ENCODE peak calls at places on chromosomes 2 and 18, in five cellular contexts. One of them, this sample, is unnamed.

GRCh38 chr2:43161650-43162542 is 64.5 kb downstream of the ZFP36L2 start:
- DNase-seq in neuronal stem cell: no peak
- DNase-seq in mesendoderm: no peak
- DNase-seq in mesenchymal stem cell: no peak
- DNase-seq in IMR-90: no peak
- DNase-seq in this sample: no peak

GRCh38 chr2:197309369-197310231 is 980 bp downstream of the ANKRD44 start:
- DNase-seq in neuronal stem cell: peak
- DNase-seq in mesenchymal stem cell: peak
- DNase-seq in IMR-90: no peak
- DNase-seq in mesendoderm: peak
- DNase-seq in this sample: peak

GRCh38 chr2:190829642-190830041 is 51.0 kb upstream of the GLS start:
- DNase-seq in mesenchymal stem cell: no peak
- DNase-seq in IMR-90: no peak
- DNase-seq in mesendoderm: no peak
- DNase-seq in neuronal stem cell: no peak
- DNase-seq in this sample: no peak

GRCh38 chr2:35783723-35784122 is 571.9 kb upstream of the CRIM1 start:
- DNase-seq in mesenchymal stem cell: no peak
- DNase-seq in mesendoderm: peak
- DNase-seq in neuronal stem cell: no peak
- DNase-seq in IMR-90: no peak
- DNase-seq in this sample: no peak

GRCh38 chr2:63488118-63488713 is 100.1 kb downstream of the WDPCP start:
- DNase-seq in neuronal stem cell: peak
- DNase-seq in mesenchymal stem cell: peak
- DNase-seq in IMR-90: peak
- DNase-seq in mesendoderm: peak
- DNase-seq in this sample: no peak

GRCh38 chr2:220572385-220572784 is 945.0 kb downstream of the SLC4A3 start:
- DNase-seq in mesendoderm: no peak
- DNase-seq in mesenchymal stem cell: no peak
- DNase-seq in IMR-90: peak
- DNase-seq in neuronal stem cell: no peak
- DNase-seq in this sample: no peak

GRCh38 chr18:32851936-32852335 is 79.1 kb upstream of the KLHL14 start:
- DNase-seq in IMR-90: no peak
- DNase-seq in neuronal stem cell: no peak
- DNase-seq in mesendoderm: no peak
- DNase-seq in mesenchymal stem cell: peak
- DNase-seq in this sample: no peak

GRCh38 chr18:31835528-31836138 is 75.0 kb upstream of the SLC25A52 start:
- DNase-seq in mesenchymal stem cell: no peak
- DNase-seq in mesendoderm: no peak
- DNase-seq in IMR-90: peak
- DNase-seq in neuronal stem cell: no peak
- DNase-seq in this sample: no peak

GRCh38 chr18:55920063-55920462 is 332.1 kb upstream of the TCF4 start:
- DNase-seq in mesendoderm: no peak
- DNase-seq in neuronal stem cell: no peak
- DNase-seq in IMR-90: no peak
- DNase-seq in mesenchymal stem cell: no peak
- DNase-seq in this sample: no peak

GRCh38 chr18:26722582-26722931 is 142.9 kb downstream of the AQP4 start:
- DNase-seq in mesendoderm: no peak
- DNase-seq in mesenchymal stem cell: no peak
- DNase-seq in IMR-90: no peak
- DNase-seq in neuronal stem cell: no peak
- DNase-seq in this sample: no peak

GRCh38 chr2:112251211-112251721 is 3.6 kb downstream of the ZC3H8 start:
- DNase-seq in mesenchymal stem cell: no peak
- DNase-seq in mesendoderm: no peak
- DNase-seq in IMR-90: peak
- DNase-seq in neuronal stem cell: no peak
- DNase-seq in this sample: no peak

GRCh38 chr2:240301256-240301795 is 134.1 kb upstream of the GPC1 start:
- DNase-seq in mesenchymal stem cell: no peak
- DNase-seq in IMR-90: no peak
- DNase-seq in neuronal stem cell: no peak
- DNase-seq in mesendoderm: no peak
- DNase-seq in this sample: peak

GRCh38 chr2:197884252-197884651 is 79.9 kb downstream of the PLCL1 start:
- DNase-seq in mesendoderm: no peak
- DNase-seq in mesenchymal stem cell: no peak
- DNase-seq in neuronal stem cell: no peak
- DNase-seq in IMR-90: no peak
- DNase-seq in this sample: no peak

GRCh38 chr2:167607211-167607610 is 640.2 kb downstream of the STK39 start:
- DNase-seq in neuronal stem cell: no peak
- DNase-seq in mesenchymal stem cell: no peak
- DNase-seq in IMR-90: peak
- DNase-seq in mesendoderm: peak
- DNase-seq in this sample: no peak

GRCh38 chr2:241811209-241811951 is 2.4 kb downstream of the NEU4 start:
- DNase-seq in neuronal stem cell: no peak
- DNase-seq in IMR-90: no peak
- DNase-seq in mesenchymal stem cell: no peak
- DNase-seq in mesendoderm: no peak
- DNase-seq in this sample: no peak

GRCh38 chr2:241810304-241811208 is 1.6 kb downstream of the NEU4 start:
- DNase-seq in mesenchymal stem cell: no peak
- DNase-seq in neuronal stem cell: no peak
- DNase-seq in mesendoderm: no peak
- DNase-seq in IMR-90: no peak
- DNase-seq in this sample: peak

GRCh38 chr2:241809383-241810303 is 650 bp downstream of the NEU4 start:
- DNase-seq in mesendoderm: no peak
- DNase-seq in IMR-90: no peak
- DNase-seq in neuronal stem cell: no peak
- DNase-seq in mesenchymal stem cell: no peak
- DNase-seq in this sample: no peak

GRCh38 chr2:241808051-241808450 is 942 bp upstream of the NEU4 start:
- DNase-seq in mesenchymal stem cell: no peak
- DNase-seq in IMR-90: no peak
- DNase-seq in neuronal stem cell: no peak
- DNase-seq in mesendoderm: peak
- DNase-seq in this sample: peak

GRCh38 chr2:241808701-241809382 is at the start of gene NEU4:
- DNase-seq in mesenchymal stem cell: no peak
- DNase-seq in IMR-90: no peak
- DNase-seq in mesendoderm: peak
- DNase-seq in neuronal stem cell: no peak
- DNase-seq in this sample: peak
- H2BK15ac ChIP-seq in mesenchymal stem cell: no peak
- H2BK15ac ChIP-seq in IMR-90: no peak
- H2BK15ac ChIP-seq in mesendoderm: no peak
- H2BK15ac ChIP-seq in neuronal stem cell: peak
- H2BK15ac ChIP-seq in this sample: no peak

GRCh38 chr2:238122287-238123217 is 15.9 kb upstream of the KLHL30 start:
- DNase-seq in IMR-90: no peak
- DNase-seq in mesendoderm: no peak
- DNase-seq in mesenchymal stem cell: no peak
- DNase-seq in neuronal stem cell: no peak
- DNase-seq in this sample: no peak
- H2BK15ac ChIP-seq in IMR-90: no peak
- H2BK15ac ChIP-seq in mesendoderm: no peak
- H2BK15ac ChIP-seq in mesenchymal stem cell: no peak
- H2BK15ac ChIP-seq in neuronal stem cell: peak
- H2BK15ac ChIP-seq in this sample: no peak

GRCh38 chr2:121081701-121082100 is 203.3 kb downstream of the TFCP2L1 start:
- DNase-seq in IMR-90: no peak
- DNase-seq in neuronal stem cell: no peak
- DNase-seq in mesenchymal stem cell: no peak
- DNase-seq in mesendoderm: no peak
- DNase-seq in this sample: no peak
- H2BK15ac ChIP-seq in IMR-90: no peak
- H2BK15ac ChIP-seq in neuronal stem cell: peak
- H2BK15ac ChIP-seq in mesenchymal stem cell: no peak
- H2BK15ac ChIP-seq in mesendoderm: no peak
- H2BK15ac ChIP-seq in this sample: no peak

DNA sequence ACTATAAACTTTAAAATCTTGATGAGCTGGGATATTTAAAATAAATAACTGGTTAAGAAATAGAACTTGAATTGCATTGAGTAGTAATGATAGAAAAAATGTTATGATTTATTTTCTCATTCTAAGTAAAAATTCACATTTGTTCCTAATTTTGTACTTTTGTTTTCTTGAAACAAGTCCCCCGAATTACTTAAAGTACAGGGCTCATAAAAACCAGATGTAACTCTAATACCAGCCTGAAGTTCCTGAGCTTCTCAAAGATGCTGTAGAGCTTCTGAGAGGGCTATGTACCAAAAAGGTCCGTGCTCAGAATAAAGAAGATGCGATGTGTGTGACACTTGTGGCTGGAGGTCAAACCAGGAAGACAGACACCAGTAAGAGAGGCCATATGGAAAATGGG is 116.1 kb upstream of the TACR1 start:
- DNase-seq in neuronal stem cell: no peak
- DNase-seq in IMR-90: no peak
- DNase-seq in mesendoderm: no peak
- DNase-seq in mesenchymal stem cell: no peak
- DNase-seq in this sample: no peak
- H2BK15ac ChIP-seq in neuronal stem cell: no peak
- H2BK15ac ChIP-seq in IMR-90: no peak
- H2BK15ac ChIP-seq in mesendoderm: no peak
- H2BK15ac ChIP-seq in mesenchymal stem cell: no peak
- H2BK15ac ChIP-seq in this sample: no peak

GRCh38 chr2:237593036-237593435 is 2.5 kb upstream of the RAB17 start:
- DNase-seq in IMR-90: no peak
- DNase-seq in mesendoderm: no peak
- DNase-seq in mesenchymal stem cell: no peak
- DNase-seq in neuronal stem cell: no peak
- DNase-seq in this sample: no peak
- H2BK15ac ChIP-seq in IMR-90: no peak
- H2BK15ac ChIP-seq in mesendoderm: peak
- H2BK15ac ChIP-seq in mesenchymal stem cell: no peak
- H2BK15ac ChIP-seq in neuronal stem cell: no peak
- H2BK15ac ChIP-seq in this sample: no peak

GRCh38 chr2:11748861-11749645 is 2.6 kb downstream of the LPIN1 start:
- DNase-seq in mesendoderm: no peak
- DNase-seq in mesenchymal stem cell: no peak
- DNase-seq in IMR-90: no peak
- DNase-seq in neuronal stem cell: no peak
- DNase-seq in this sample: no peak

GRCh38 chr2:11748018-11748860 is 1.8 kb downstream of the LPIN1 start:
- DNase-seq in IMR-90: no peak
- DNase-seq in neuronal stem cell: no peak
- DNase-seq in mesenchymal stem cell: no peak
- DNase-seq in mesendoderm: no peak
- DNase-seq in this sample: no peak

GRCh38 chr2:11750917-11751316 is 4.5 kb downstream of the LPIN1 start:
- DNase-seq in neuronal stem cell: no peak
- DNase-seq in IMR-90: no peak
- DNase-seq in mesendoderm: no peak
- DNase-seq in mesenchymal stem cell: no peak
- DNase-seq in this sample: no peak

GRCh38 chr2:11750422-11750821 is 4.0 kb downstream of the LPIN1 start:
- DNase-seq in neuronal stem cell: no peak
- DNase-seq in mesenchymal stem cell: peak
- DNase-seq in mesendoderm: no peak
- DNase-seq in IMR-90: no peak
- DNase-seq in this sample: no peak

DNA sequence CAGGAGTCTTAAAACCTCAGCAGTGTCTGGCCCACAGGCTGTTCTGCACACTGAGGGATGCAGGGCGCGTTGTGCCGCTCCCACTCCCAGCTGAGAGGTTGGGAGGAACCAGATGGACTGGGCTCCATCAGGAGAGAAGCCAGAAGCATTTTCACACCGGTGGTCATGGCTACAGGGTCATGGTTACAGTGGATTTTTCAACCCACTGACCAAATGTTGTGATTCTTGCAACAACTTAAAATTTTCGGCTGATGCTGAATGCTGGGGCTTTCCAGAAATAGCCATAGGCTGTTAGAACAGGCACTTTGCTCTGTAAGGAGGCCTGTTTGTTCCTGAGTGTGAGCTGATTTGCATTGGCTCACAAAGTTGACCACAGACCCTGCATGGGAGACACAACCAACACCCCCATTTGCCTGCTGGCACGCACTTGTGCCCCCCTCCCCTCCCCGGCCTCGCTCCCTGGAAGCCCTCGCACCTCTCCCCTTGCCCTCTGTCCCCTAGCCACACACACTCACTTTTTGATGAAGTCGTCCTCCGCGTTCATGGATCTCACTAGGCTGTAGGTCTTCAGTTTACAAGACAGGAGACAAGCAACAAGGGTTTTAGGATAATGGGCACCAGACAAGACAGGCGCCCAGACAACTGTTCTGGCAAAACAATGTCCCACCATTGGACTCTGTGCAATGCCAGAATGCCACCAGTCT is 3.4 kb downstream of the LPIN1 start:
- DNase-seq in neuronal stem cell: no peak
- DNase-seq in IMR-90: peak
- DNase-seq in mesenchymal stem cell: peak
- DNase-seq in mesendoderm: no peak
- DNase-seq in this sample: no peak
- H2BK15ac ChIP-seq in neuronal stem cell: no peak
- H2BK15ac ChIP-seq in IMR-90: no peak
- H2BK15ac ChIP-seq in mesenchymal stem cell: no peak
- H2BK15ac ChIP-seq in mesendoderm: no peak
- H2BK15ac ChIP-seq in this sample: no peak

GRCh38 chr2:216701544-216701943 is 6.2 kb upstream of the IGFBP5 start:
- DNase-seq in mesendoderm: no peak
- DNase-seq in neuronal stem cell: no peak
- DNase-seq in IMR-90: no peak
- DNase-seq in mesenchymal stem cell: no peak
- DNase-seq in this sample: no peak

GRCh38 chr2:216698291-216698690 is 2.9 kb upstream of the IGFBP5 start:
- DNase-seq in IMR-90: no peak
- DNase-seq in neuronal stem cell: no peak
- DNase-seq in mesendoderm: no peak
- DNase-seq in mesenchymal stem cell: no peak
- DNase-seq in this sample: no peak

GRCh38 chr2:216700778-216701177 is 5.4 kb upstream of the IGFBP5 start:
- DNase-seq in mesenchymal stem cell: no peak
- DNase-seq in IMR-90: no peak
- DNase-seq in neuronal stem cell: no peak
- DNase-seq in mesendoderm: no peak
- DNase-seq in this sample: no peak

GRCh38 chr2:216698895-216699294 is 3.5 kb upstream of the IGFBP5 start:
- DNase-seq in mesenchymal stem cell: peak
- DNase-seq in neuronal stem cell: no peak
- DNase-seq in mesendoderm: peak
- DNase-seq in IMR-90: peak
- DNase-seq in this sample: no peak

DNA sequence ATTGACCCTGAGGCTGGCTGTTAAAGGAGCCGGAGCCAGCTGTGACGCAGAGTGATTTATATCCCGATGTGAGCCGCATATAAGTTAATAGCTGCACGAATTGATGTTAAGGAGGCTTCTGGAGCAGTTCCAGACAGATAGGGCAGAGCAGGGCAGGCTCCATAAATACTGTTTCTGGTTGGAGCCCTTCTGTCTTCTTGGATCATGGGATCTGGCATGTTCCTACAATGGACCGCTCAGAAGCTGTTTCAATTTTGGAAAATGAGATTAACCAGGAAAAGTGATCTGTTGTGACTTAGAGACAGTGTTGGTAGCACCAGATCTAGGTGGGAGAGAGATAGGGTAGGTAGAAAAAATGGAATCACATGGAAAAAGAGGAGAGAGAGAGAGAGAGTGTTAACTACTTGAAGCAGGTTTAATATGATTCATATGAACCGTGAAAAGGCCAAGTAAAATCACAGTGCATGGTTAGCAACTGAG is 4.8 kb upstream of the IGFBP5 start:
- DNase-seq in mesenchymal stem cell: no peak
- DNase-seq in neuronal stem cell: no peak
- DNase-seq in mesendoderm: no peak
- DNase-seq in IMR-90: no peak
- DNase-seq in this sample: no peak
- H2BK15ac ChIP-seq in mesenchymal stem cell: no peak
- H2BK15ac ChIP-seq in neuronal stem cell: no peak
- H2BK15ac ChIP-seq in mesendoderm: no peak
- H2BK15ac ChIP-seq in IMR-90: peak
- H2BK15ac ChIP-seq in this sample: no peak